ENCODE peak calls at places on chromosomes 4 and X, in six cellular contexts. B is uterus; R is neural progenitor cell; M is CD8-positive, alpha-beta memory T cell; X is left lung; Z is Peyer's patch. J is an unnamed sample. For H3K27me3, H3K4me1 and H3K9me3, the result is how much of the 10 kb centered on the place peaks cover.

GRCh38 chrX:85029043-85029442 is 25.4 kb downstream of the APOOL start:
- DNase-seq in B (no peak), R (no peak), M (no peak), X (no peak), Z (no peak), J (no peak)

GRCh38 chr4:52266537-52267137 is 215.5 kb downstream of the SPATA18 start:
- DNase-seq in B (peak), R (no peak), M (no peak), X (no peak), Z (no peak), J (no peak)

GRCh38 chr4:147136308-147136707 is 190.6 kb upstream of the TTC29 start:
- DNase-seq in B (peak), R (no peak), M (no peak), X (no peak), Z (no peak), J (no peak)

GRCh38 chrX:20265726-20266681 is 705 bp downstream of the RPS6KA3 start:
- DNase-seq in B (peak), R (peak), M (peak), X (peak), Z (peak), J (peak)

GRCh38 chrX:103817502-103817901 is 14.6 kb downstream of the RAB9B start:
- DNase-seq in B (no peak), R (peak), M (peak), X (no peak), Z (no peak), J (no peak)

GRCh38 chr4:186144596-186145569 is 40.4 kb downstream of the FAM149A start:
- DNase-seq in B (peak), R (peak), M (no peak), X (peak), Z (peak), J (peak)

GRCh38 chr4:66182651-66183050 is 512.4 kb upstream of the EPHA5 start:
- DNase-seq in B (no peak), R (no peak), M (no peak), X (no peak), Z (no peak), J (no peak)

GRCh38 chrX:14064632-14065432 is 35.1 kb upstream of the GEMIN8 start:
- DNase-seq in B (no peak), R (no peak), M (no peak), X (no peak), Z (peak), J (no peak)

GRCh38 chrX:48918644-48919340 is at the start of gene PIM2:
- DNase-seq in B (peak), R (peak), M (peak), X (peak), Z (peak), J (peak)

DNA sequence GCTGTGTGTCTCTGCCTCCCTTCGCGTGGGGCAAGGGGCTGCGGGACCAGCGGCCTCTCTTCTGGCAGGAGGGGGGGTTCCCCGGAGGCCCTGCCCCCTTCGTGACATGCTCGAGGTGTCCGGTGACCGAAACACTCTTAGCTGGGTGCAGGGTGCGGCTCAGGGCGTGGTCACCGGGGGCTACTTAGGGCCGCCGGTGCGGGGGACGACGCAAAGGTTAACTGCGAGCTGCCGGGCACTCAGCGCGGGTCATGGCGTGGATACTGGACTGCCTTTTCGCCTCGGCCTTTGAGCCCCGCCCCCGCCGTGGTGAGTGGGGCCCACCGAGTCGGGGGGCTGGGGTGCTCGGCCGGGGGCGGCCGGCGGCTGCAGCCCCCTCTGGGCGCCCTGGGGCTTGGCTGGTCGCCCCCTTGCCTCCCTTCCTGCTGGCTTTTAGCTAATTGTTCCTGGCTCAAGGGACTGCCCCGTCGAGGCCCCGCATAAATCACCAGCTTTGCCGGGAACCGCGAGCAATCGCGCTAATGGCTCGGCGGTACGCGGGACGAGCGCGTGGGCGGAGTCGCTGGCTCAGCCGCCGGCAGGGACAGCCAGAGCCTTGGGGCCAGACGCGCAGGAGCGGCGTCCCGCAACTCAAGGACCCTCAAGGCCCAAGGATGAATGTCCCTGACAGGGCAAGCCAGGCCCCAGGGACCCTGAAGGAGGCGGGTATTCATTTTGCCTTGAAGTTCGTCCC is at the start of gene ARHGAP36:
- DNase-seq in B (no peak), R (peak), M (no peak), X (no peak), Z (no peak), J (no peak)
- H3K27me3 ChIP-seq in B (under half), R (half or more), M (under half), X (under half), Z (under half), J (under half)

DNA sequence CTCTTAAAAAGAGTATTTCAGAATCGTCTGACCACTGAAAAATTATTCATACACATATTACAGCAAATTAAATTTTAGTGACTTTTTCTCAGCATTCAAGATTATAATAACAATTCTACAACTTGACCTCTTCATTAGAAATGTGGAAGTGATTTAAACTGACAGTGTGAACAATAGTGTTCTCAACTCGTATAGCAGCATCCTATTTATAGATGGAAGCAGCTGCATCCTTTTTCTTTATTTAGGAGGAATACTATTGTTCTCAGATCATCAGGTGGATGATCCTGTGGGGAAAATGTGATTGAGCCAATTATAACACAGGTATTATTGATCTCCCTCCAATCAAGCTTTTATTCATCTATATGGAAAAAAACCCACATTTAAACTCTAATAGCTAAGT is 56.7 kb downstream of the RAPGEF2 start:
- DNase-seq in B (no peak), R (no peak), M (no peak), X (no peak), Z (no peak), J (no peak)
- H3K4me1 ChIP-seq in B (under half), R (half or more), M (under half), X (under half), Z (under half), J (under half)

GRCh38 chrX:2220296-2220695 is 280.5 kb downstream of the DHRSX start:
- DNase-seq in B (no peak), R (no peak), M (no peak), X (no peak), Z (no peak), J (no peak)
- H3K9me3 ChIP-seq in B (under half), R (under half), M (under half), X (half or more), Z (under half), J (under half)

GRCh38 chr4:22500128-22500611 is 15.7 kb downstream of the ADGRA3 start:
- DNase-seq in B (no peak), R (no peak), M (no peak), X (no peak), Z (no peak), J (peak)
- H3K27me3 ChIP-seq in B (under half), R (under half), M (under half), X (under half), Z (under half), J (under half)

DNA sequence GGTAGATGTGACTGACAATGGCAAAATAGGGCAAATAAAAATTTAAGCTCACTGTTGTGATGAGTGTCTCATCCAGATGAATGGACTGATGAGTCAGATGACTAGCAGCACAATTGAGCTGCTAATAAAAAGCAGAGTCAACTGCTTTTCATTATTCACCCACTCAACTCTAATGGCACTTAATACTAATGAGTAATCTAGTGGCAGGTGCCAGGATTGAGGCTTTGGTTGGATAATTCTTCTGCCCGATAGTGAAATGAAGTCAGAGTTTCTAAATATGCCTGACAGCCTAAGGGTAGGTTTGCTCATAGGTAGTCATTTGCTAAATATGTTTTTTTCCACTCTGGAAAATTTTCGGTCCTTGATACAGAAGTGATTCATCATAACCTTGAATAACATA is 10.4 kb downstream of the OGT start:
- DNase-seq in B (no peak), R (no peak), M (no peak), X (no peak), Z (no peak), J (no peak)
- H3K4me1 ChIP-seq in B (under half), R (under half), M (under half), X (under half), Z (under half), J (under half)

DNA sequence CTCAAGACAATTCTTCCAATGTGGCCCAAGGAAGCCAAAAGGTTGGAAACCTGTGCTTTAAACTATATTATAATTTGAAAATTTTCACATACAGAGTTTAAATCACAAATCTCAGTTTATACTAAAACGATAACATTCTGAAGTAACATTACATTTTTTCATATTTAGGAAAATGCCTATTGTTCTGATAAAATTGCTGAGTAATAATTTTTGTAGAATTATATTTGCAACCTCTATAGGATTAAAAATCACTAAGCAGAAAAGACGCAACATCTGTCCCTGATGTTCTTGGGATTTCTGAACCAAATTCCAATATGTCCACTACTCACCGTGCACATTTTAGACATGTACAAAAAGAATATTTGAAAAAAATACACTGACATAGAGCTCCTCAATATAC is 10.5 kb downstream of the ZNF732 start:
- DNase-seq in B (no peak), R (no peak), M (no peak), X (no peak), Z (no peak), J (no peak)
- H3K9me3 ChIP-seq in B (under half), R (under half), M (under half), X (half or more), Z (under half), J (under half)

DNA sequence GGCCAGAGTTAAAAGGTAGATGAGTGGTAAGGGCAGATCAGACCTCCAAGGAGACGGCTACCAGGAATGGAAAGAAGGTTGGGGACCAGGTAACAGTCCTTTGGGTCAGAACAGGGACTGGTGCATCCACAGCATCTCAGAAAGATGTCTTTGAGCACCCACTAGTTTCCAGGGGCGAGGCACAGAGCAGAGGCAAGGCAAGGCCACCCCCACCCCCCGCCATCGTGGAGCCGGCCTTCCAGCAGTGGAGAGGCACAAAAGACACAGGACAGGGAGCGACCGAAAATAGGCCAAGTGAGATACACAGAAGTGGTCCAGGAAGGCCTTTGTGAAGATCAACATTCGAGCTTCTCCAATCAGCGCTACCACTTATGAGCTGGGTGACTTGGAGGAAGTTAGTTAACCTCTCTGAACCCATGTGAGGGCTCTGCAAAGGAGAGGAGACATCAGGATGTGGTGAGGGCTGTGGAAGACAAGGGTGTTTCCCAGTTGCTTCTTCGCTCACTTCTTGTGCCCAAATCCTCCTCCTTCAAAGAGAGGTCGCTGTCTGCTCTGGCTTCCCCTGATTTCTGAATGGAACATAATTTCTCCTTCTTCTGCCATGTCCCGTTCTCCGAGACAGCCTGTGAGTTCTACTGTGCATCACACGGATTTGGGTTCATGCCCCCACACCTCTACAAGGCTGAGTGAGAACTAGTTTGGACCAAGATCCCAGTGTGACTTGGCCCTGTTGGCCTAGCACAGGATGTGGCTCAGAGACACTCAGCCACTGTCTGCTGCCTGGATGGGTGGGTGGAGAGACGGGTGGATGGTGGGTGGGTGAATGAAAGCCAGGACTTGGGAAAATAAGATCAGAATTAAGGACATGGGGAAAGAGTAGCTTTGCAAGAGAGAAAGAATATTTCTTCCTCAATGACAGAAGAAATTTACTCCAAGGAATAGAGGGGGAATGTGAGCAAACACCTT is 16.7 kb upstream of the MSX1 start:
- DNase-seq in B (no peak), R (no peak), M (no peak), X (peak), Z (peak), J (no peak)
- H3K27me3 ChIP-seq in B (under half), R (half or more), M (under half), X (under half), Z (under half), J (under half)

DNA sequence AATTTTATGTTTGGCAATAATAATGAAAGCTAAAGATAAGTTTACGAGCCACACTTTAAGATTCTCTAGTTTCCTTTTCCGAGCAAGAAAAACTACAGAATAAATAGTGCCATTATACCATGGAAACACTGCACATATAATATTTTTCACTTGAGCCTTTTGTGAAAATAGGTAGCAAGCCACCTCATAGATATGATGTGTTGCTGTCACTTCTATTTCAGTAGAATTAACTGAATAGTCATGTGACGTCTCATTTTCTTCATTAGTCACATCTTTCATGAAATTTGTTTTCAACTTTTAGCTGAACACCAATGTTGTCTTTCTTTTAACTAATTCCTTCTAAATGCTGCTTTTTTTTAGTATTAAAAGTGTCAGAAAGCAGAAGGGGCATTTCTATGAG is 574.3 kb downstream of the INPP4B start:
- DNase-seq in B (no peak), R (no peak), M (no peak), X (no peak), Z (no peak), J (no peak)
- H3K4me1 ChIP-seq in B (under half), R (under half), M (under half), X (under half), Z (under half), J (under half)